ENCODE peak calls at places on chromosomes 16 and 17, in five cellular contexts. R, Z, U, A and Y are unnamed samples.

GRCh38 chr17:60067871-60068270 is 10.8 kb downstream of the HEATR6 start:
- DNase-seq in U (no peak), R (no peak), A (no peak), Z (no peak), Y (no peak)

GRCh38 chr17:82831818-82832200 is 8.0 kb downstream of the ZNF750 start:
- DNase-seq in R (no peak), U (peak; percentile 74), A (no peak), Z (no peak), Y (no peak)

GRCh38 chr16:82252582-82252981 is 82.6 kb upstream of the MPHOSPH6 start:
- DNase-seq in U (no peak), Z (no peak), A (no peak), R (no peak), Y (no peak)

GRCh38 chr16:69197573-69197972 is 10.6 kb downstream of the SNTB2 start:
- DNase-seq in R (no peak), A (no peak), Z (no peak), U (no peak), Y (no peak)

GRCh38 chr16:84080813-84081212 is 35.9 kb downstream of the MBTPS1 start:
- DNase-seq in R (no peak), A (no peak), U (no peak), Z (no peak), Y (no peak)

GRCh38 chr16:2776500-2777139 is 460 bp downstream of the ELOB start:
- DNase-seq in Z (no peak), U (peak; percentile 84), A (no peak), R (peak; percentile 46), Y (no peak)

GRCh38 chr17:35244345-35245195 is 1.7 kb downstream of the SLFN5 start:
- DNase-seq in A (peak; percentile 83), R (peak; percentile 45), Z (peak; percentile 68), U (peak; percentile 90), Y (peak; percentile 71)

GRCh38 chr16:89577055-89577759 is 1.6 kb downstream of the CPNE7 start:
- DNase-seq in Z (no peak), R (no peak), A (no peak), U (peak; percentile 69), Y (no peak)

GRCh38 chr17:49992191-49992932 is 2.7 kb downstream of the DLX3 start:
- DNase-seq in U (peak; percentile 54), A (no peak), R (no peak), Z (no peak), Y (no peak)

GRCh38 chr17:60601443-60602384 is 1.7 kb downstream of the PPM1D start:
- DNase-seq in A (no peak), R (peak; percentile 71), U (no peak), Z (peak; percentile 60), Y (peak; percentile 59)